ENCODE peak calls at places on chromosomes 7 and 10, in four cellular contexts. Y, X, Z and T are unnamed samples.

GRCh38 chr10:103745264-103746247 is 109.8 kb downstream of the SH3PXD2A start:
- DNase-seq in X (peak; percentile 76), Y (no peak), Z (peak; percentile 30), T (peak; percentile 62)

GRCh38 chr10:22320591-22321155 is at the start of gene BMI1:
- DNase-seq in Z (peak; percentile 60), X (no peak), Y (peak; percentile 77), T (peak; percentile 90)

GRCh38 chr7:76383089-76383944 is 24.5 kb upstream of the YWHAG start:
- DNase-seq in Z (no peak), Y (no peak), X (peak; percentile 81), T (peak; percentile 89)

GRCh38 chr10:118980135-118980865 is 49.2 kb upstream of the NANOS1 start:
- DNase-seq in Z (no peak), Y (no peak), X (no peak), T (no peak)

GRCh38 chr7:41810258-41810576 is 107.3 kb upstream of the INHBA start:
- DNase-seq in X (no peak), Y (peak; percentile 73), Z (no peak), T (no peak)

GRCh38 chr10:70035531-70035930 is 17.1 kb upstream of the MACROH2A2 start:
- DNase-seq in Z (no peak), Y (no peak), X (no peak), T (no peak)

GRCh38 chr10:43873717-43874116 is 225.0 kb upstream of the ZNF32 start:
- DNase-seq in X (no peak), Y (no peak), Z (no peak), T (no peak)

GRCh38 chr10:124704428-124704805 is 39.8 kb downstream of the FAM53B start:
- DNase-seq in Y (no peak), Z (no peak), X (no peak), T (no peak)

GRCh38 chr10:93465806-93466675 is 16.1 kb downstream of the MYOF start:
- DNase-seq in X (peak; percentile 90), Y (peak; percentile 83), Z (peak; percentile 92), T (no peak)

GRCh38 chr7:106101726-106102125 is 10.4 kb downstream of the SYPL1 start:
- DNase-seq in X (no peak), Z (peak; percentile 68), Y (no peak), T (no peak)

GRCh38 chr7:150909192-150909591 is 56.9 kb downstream of the AOC1 start:
- DNase-seq in X (no peak), Z (no peak), Y (no peak), T (peak; percentile 4)

GRCh38 chr10:102604379-102604960 is 39.8 kb upstream of the TRIM8 start:
- DNase-seq in Y (no peak), Z (peak; percentile 89), X (peak; percentile 86), T (no peak)

GRCh38 chr7:52260046-52260665 is 775.3 kb upstream of the POM121L12 start:
- DNase-seq in Z (no peak), Y (no peak), X (no peak), T (peak; percentile 55)

GRCh38 chr10:8981277-8981676 is 926.8 kb downstream of the GATA3 start:
- DNase-seq in Y (no peak), X (no peak), Z (no peak), T (no peak)

GRCh38 chr10:77417806-77418205 is 219.8 kb downstream of the KCNMA1 start:
- DNase-seq in X (no peak), Y (no peak), Z (no peak), T (no peak)

GRCh38 chr10:44990302-44990655 is 10.4 kb upstream of the ZNF22 start:
- DNase-seq in X (no peak), Y (no peak), Z (no peak), T (peak; percentile 80)

DNA sequence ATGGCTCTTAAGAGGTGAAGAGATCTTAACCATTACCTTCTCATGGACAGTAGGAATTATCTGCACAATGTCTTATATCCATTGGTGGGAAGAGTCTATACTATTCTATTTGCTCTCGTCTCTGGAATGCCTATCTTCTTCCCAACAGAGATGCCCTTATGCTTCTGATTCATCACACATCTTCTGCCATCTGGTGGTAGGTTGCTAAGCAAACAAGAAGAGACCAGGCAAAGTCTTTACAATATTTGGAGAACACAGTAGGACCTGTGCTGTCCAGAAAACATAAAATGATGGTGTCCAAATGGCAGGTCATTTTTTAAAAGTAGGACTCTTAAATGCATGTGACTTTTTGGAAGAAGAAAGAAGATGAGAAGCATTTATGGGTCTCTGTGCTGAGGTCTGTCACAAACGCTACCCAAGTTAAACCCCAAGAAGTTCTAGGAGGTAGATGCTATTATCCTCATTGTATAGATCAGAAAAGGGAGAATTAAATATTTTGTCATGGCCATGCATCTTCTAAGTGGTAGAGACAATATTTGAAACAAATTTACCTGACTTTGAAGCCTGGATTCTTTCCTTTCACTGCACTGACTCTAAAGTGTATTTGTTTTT is 67.8 kb upstream of the NXPH1 start:
- DNase-seq in Z (no peak), X (peak; percentile 35), Y (no peak), T (peak; percentile 20)
- H3K36me3 ChIP-seq in Z (no peaks in the 10 kb centered on the region), X (no peaks in the 10 kb centered on the region), Y (no peaks in the 10 kb centered on the region), T (no peaks in the 10 kb centered on the region)

DNA sequence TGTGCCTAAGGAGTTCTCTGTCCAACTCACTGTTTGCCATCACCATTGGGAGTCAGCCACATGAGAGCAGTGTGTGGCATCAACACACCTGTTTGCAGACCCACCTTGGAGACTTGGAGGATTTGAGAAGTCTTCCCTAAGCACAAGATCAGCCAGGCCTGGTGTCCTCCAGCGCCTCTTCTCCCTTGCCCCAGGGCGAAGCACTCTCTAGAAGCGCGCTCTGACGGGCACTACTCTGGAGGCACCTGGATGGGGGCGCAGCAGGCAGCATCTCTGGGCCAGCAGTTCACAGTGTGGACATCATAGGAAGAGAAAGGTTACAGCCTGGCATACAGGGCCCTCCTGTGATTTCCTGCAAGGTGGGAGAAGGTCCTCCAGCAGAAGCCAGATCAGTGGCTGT is 289.3 kb downstream of the CELF2 start:
- DNase-seq in Y (no peak), X (no peak), Z (no peak), T (no peak)
- H3K36me3 ChIP-seq in Y (peaks cover 85% of the 10 kb centered on the region), X (no peaks in the 10 kb centered on the region), Z (no peaks in the 10 kb centered on the region), T (no peaks in the 10 kb centered on the region)

GRCh38 chr10:74114041-74114448 is 36.6 kb downstream of the AP3M1 start:
- DNase-seq in Z (no peak), Y (no peak), X (no peak), T (no peak)
- H3K36me3 ChIP-seq in Z (peaks cover 97% of the 10 kb centered on the region), Y (peaks cover 100% of the 10 kb centered on the region), X (peaks cover 58% of the 10 kb centered on the region), T (peaks cover 78% of the 10 kb centered on the region)

DNA sequence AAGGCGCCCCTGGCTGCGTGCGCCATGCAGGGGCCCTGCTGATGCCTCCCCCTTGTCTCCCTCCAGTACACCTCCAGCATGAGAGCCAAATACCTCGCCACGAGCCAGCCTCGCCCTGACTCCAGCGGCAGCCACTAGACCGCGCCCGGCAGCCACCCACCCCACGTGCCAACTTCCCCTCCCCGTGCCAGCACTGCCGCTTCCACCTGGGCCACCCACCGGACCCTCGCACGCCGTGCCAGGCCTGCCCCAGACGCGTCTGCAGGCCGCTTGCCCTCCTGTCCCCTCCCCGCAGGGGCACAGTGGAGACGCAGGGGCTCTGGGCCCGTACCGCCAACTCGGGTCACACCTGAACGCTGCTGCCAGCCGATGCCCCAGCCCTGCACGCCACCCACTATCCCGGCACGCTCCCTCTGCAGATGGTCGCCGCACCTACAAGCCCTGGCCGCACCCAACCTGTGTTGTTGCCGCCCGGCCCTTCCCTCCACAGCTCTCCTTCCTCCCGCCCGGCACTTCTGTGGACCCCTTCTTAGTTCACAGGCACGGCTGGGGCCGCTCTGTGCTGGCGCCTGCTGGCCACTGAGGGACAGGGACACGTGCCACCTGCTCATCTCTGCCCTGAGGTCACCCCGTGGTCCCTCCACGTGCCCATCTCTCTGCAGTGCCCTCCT is 26.3 kb upstream of the AMZ1 start:
- DNase-seq in X (no peak), Y (no peak), Z (no peak), T (no peak)
- H3K36me3 ChIP-seq in X (no peaks in the 10 kb centered on the region), Y (peaks cover 31% of the 10 kb centered on the region), Z (no peaks in the 10 kb centered on the region), T (peaks cover 2% of the 10 kb centered on the region)

GRCh38 chr7:138519061-138519798 is 59.2 kb downstream of the TRIM24 start:
- DNase-seq in X (no peak), Y (no peak), Z (no peak), T (no peak)
- H3K36me3 ChIP-seq in X (no peaks in the 10 kb centered on the region), Y (peaks cover 44% of the 10 kb centered on the region), Z (peaks cover 15% of the 10 kb centered on the region), T (peaks cover 39% of the 10 kb centered on the region)